ENCODE peak calls at places on chromosomes 11 and 22, in eight cellular contexts. M, W, C, X, S, V, R and Y are unnamed samples.

GRCh38 chr11:1767399-1768140 is 3.8 kb upstream of the CTSD start:
- DNase-seq in M (no peak), W (no peak), C (no peak), X (no peak), S (no peak), V (no peak), R (no peak), Y (no peak)

GRCh38 chr11:60334005-60334620 is 7.1 kb downstream of the MS4A6E start:
- DNase-seq in M (peak), W (peak), C (peak), X (peak), S (peak), V (peak), R (peak), Y (peak)

GRCh38 chr11:46279393-46280099 is 2.1 kb downstream of the CREB3L1 start:
- DNase-seq in M (no peak), W (no peak), C (no peak), X (no peak), S (peak), V (peak), R (peak), Y (no peak)

GRCh38 chr11:64874308-64874707 is 4.1 kb downstream of the EHD1 start:
- DNase-seq in M (no peak), W (no peak), C (no peak), X (peak), S (peak), V (no peak), R (no peak), Y (peak)

GRCh38 chr22:22576244-22576988 is 17.4 kb upstream of the PRAME start:
- DNase-seq in M (peak), W (peak), C (no peak), X (no peak), S (peak), V (peak), R (peak), Y (peak)

GRCh38 chr11:73203790-73204189 is 14.3 kb upstream of the P2RY2 start:
- DNase-seq in M (no peak), W (no peak), C (no peak), X (no peak), S (no peak), V (no peak), R (no peak), Y (no peak)

GRCh38 chr11:44171518-44171917 is 76.0 kb downstream of the EXT2 start:
- DNase-seq in M (no peak), W (no peak), C (no peak), X (no peak), S (peak), V (no peak), R (no peak), Y (no peak)

GRCh38 chr11:267491-267994 is 10.7 kb upstream of the NLRP6 start:
- DNase-seq in M (no peak), W (peak), C (peak), X (no peak), S (no peak), V (no peak), R (no peak), Y (peak)

GRCh38 chr22:19514831-19515565 is 9.2 kb downstream of the CLDN5 start:
- DNase-seq in M (no peak), W (no peak), C (no peak), X (no peak), S (no peak), V (peak), R (no peak), Y (no peak)

GRCh38 chr22:48538291-48538820 is 1289.3 kb downstream of the BRD1 start:
- DNase-seq in M (no peak), W (no peak), C (no peak), X (no peak), S (no peak), V (no peak), R (no peak), Y (no peak)

GRCh38 chr22:49825944-49826602 is 1.6 kb downstream of the BRD1 start:
- DNase-seq in M (no peak), W (no peak), C (peak), X (peak), S (peak), V (peak), R (peak), Y (peak)

GRCh38 chr11:20256925-20257324 is 96.7 kb upstream of the DBX1 start:
- DNase-seq in M (no peak), W (no peak), C (no peak), X (no peak), S (no peak), V (no peak), R (no peak), Y (no peak)

GRCh38 chr22:19728836-19729235 is 5.5 kb downstream of the GP1BB start:
- DNase-seq in M (no peak), W (no peak), C (no peak), X (no peak), S (no peak), V (no peak), R (no peak), Y (no peak)

GRCh38 chr11:65381721-65382035 is 768 bp downstream of the SLC25A45 start:
- DNase-seq in M (no peak), W (no peak), C (no peak), X (no peak), S (peak), V (peak), R (peak), Y (peak)

GRCh38 chr11:34302046-34302921 is 55.5 kb downstream of the ABTB2 start:
- DNase-seq in M (no peak), W (no peak), C (no peak), X (no peak), S (peak), V (peak), R (peak), Y (no peak)

GRCh38 chr11:125180413-125181305 is 16.1 kb downstream of the PKNOX2 start:
- DNase-seq in M (no peak), W (no peak), C (no peak), X (no peak), S (peak), V (no peak), R (peak), Y (no peak)